ENCODE peak calls at places on chromosomes 12 and 14, in five cellular contexts. S is mammary epithelial cell, B is heart right ventricle, T is astrocyte, R is psoas muscle. A is an unnamed sample.

GRCh38 chr12:61934564-61934963 is 325.6 kb upstream of the USP15 start:
- DNase-seq in S (no peak), B (no peak), T (no peak), R (no peak), A (no peak)

GRCh38 chr12:46919666-46920065 is 93.9 kb upstream of the SLC38A4 start:
- DNase-seq in S (no peak), B (no peak), T (peak), R (no peak), A (no peak)

GRCh38 chr12:68534108-68534507 is 76.6 kb upstream of the RAP1B start:
- DNase-seq in S (no peak), B (no peak), T (no peak), R (no peak), A (no peak)

GRCh38 chr14:66974397-66975025 is 214.7 kb upstream of the GARIN2 start:
- DNase-seq in S (peak), B (no peak), T (peak), R (no peak), A (peak)

GRCh38 chr14:91755560-91755959 is 23.7 kb upstream of the CATSPERB start:
- DNase-seq in S (peak), B (no peak), T (peak), R (no peak), A (no peak)

GRCh38 chr12:121810234-121810817 is 6.5 kb downstream of the SETD1B start:
- DNase-seq in S (no peak), B (no peak), T (no peak), R (peak), A (no peak)

GRCh38 chr12:49231881-49232650 is 32.8 kb upstream of the TUBA1C start:
- DNase-seq in S (no peak), B (no peak), T (peak), R (no peak), A (no peak)

GRCh38 chr12:120162763-120163162 is 31.8 kb downstream of the GCN1 start:
- DNase-seq in S (no peak), B (no peak), T (no peak), R (no peak), A (peak)

GRCh38 chr12:53174881-53175491 is 5.5 kb upstream of the ZNF740 start:
- DNase-seq in S (no peak), B (no peak), T (peak), R (no peak), A (peak)

GRCh38 chr12:48003226-48004038 is 844 bp downstream of the COL2A1 start:
- DNase-seq in S (peak), B (no peak), T (no peak), R (no peak), A (peak)

GRCh38 chr14:34129927-34130552 is 179.2 kb upstream of the EGLN3 start:
- DNase-seq in S (no peak), B (no peak), T (no peak), R (no peak), A (peak)
- H3K27ac ChIP-seq in S (no peak), B (peak), T (no peak), R (peak), A (no peak)

GRCh38 chr12:132600048-132601032 is 10.0 kb downstream of the LRCOL1 start:
- DNase-seq in S (peak), B (peak), T (peak), R (peak), A (peak)
- TF ChIP-seq CTCF in S (peak), B (peak), T (peak), R (peak), A (peak)

GRCh38 chr12:54388214-54389138 is 3.9 kb upstream of the ZNF385A start:
- DNase-seq in S (no peak), B (no peak), T (no peak), R (peak), A (peak)
- H3K27ac ChIP-seq in S (peak), B (no peak), T (no peak), R (no peak), A (no peak)

GRCh38 chr12:6063379-6063735 is 61.1 kb downstream of the VWF start:
- DNase-seq in S (no peak), B (no peak), T (no peak), R (no peak), A (no peak)

GRCh38 chr12:6065131-6065871 is 59.2 kb downstream of the VWF start:
- DNase-seq in S (no peak), B (no peak), T (no peak), R (no peak), A (peak)

GRCh38 chr12:6061661-6062060 is 62.8 kb downstream of the VWF start:
- DNase-seq in S (no peak), B (no peak), T (no peak), R (no peak), A (peak)

GRCh38 chr12:6059860-6060565 is 64.5 kb downstream of the VWF start:
- DNase-seq in S (no peak), B (no peak), T (no peak), R (no peak), A (peak)

DNA sequence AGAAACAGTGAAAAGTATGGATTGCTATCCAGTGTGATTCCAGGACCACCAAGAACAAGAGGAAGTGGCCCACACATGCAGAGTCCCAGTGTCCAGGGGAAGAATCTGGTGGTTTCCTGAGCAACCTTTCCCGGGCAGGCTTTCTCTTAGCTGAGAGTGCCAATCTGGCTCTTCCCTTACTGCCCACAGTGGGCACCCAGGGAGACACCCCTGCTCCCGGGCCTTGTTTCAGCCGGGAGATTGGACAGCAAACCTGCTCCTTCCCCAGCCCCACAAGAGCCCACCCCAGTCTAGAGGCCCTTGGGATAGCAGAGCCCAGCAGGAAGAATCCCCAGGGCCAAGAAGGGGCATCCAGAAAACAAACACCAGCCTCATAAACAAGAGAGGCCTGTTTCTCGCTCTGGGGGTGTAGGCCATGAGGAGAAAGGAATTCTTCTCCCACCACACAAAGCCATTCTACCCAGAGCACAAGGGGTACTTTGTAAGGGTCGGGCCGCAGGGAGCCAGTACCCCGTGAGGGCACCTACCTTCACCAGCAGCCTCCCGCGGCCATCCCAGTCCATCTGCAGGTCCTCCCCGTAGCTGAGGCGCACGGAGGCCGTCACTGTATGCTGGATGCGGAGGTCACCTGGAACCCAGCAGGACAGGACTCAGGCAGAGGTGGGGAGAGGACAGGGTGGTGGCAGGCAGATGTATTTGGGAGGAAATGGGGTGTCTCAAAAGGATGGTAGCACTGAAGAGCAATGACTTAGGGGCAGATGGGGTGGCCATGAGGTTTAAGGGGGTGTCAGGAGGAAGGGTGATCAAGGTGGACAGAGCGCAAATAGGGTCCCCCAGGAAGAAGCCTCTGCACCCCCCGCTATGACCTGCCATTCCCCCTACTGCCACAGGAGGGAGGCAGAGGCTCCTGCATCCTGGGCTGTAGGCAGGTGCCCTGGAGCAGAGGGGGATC is 61.8 kb downstream of the VWF start:
- DNase-seq in S (peak), B (no peak), T (no peak), R (no peak), A (peak)
- TF ChIP-seq CTCF in S (peak), B (peak), T (peak), R (peak), A (peak)

GRCh38 chr14:77638738-77639137 is 22.3 kb upstream of the SPTLC2 start:
- DNase-seq in S (peak), B (no peak), T (peak), R (no peak), A (peak)

GRCh38 chr14:77642407-77642806 is 26.0 kb upstream of the SPTLC2 start:
- DNase-seq in S (no peak), B (no peak), T (no peak), R (no peak), A (no peak)

GRCh38 chr14:77645520-77646230 is 29.2 kb upstream of the SPTLC2 start:
- DNase-seq in S (no peak), B (no peak), T (no peak), R (no peak), A (no peak)

GRCh38 chr14:77641207-77641533 is 24.7 kb upstream of the SPTLC2 start:
- DNase-seq in S (no peak), B (no peak), T (no peak), R (no peak), A (no peak)

GRCh38 chr14:77641534-77642341 is 25.3 kb upstream of the SPTLC2 start:
- DNase-seq in S (no peak), B (peak), T (peak), R (peak), A (peak)
- H3K27ac ChIP-seq in S (no peak), B (peak), T (peak), R (peak), A (peak)

GRCh38 chr12:65074932-65075331 is 46.2 kb downstream of the WIF1 start:
- DNase-seq in S (no peak), B (no peak), T (no peak), R (no peak), A (no peak)
- TF ChIP-seq CTCF in S (peak), B (no peak), T (no peak), R (no peak), A (no peak)

GRCh38 chr12:110638792-110639191 is 24.9 kb downstream of the TCTN1 start:
- DNase-seq in S (no peak), B (no peak), T (no peak), R (no peak), A (no peak)
- H3K27ac ChIP-seq in S (no peak), B (no peak), T (no peak), R (peak), A (no peak)

DNA sequence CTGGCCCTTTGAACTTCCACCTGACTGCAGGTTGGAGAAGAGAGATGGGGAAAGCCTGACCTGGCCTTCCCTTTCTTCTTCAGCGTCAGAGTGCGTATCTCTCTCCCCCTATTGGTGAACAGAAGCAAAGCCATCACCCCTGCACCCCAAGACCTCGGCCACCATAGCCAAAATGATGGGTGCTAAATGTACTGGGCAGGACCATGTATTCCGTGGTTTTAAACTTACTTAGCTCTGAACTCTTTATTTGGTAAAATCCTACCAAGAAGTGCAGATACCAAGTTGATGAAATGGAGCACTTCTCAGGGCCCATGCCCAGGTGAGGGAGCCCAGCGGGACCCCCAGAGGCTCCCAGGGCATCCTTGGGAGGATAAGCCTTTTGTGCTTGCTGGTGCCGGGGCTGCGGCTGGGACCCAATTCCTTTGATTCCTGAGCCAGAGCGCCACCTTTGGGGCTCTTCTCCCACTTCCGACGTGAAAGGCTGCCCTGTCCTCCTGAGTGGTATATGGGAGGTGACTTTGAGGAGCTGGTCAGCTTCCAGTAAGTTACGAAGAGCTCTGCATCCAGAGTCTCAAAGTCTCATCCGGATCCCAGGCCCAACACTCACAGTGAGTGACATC is 9.4 kb downstream of the CCND2 start:
- DNase-seq in S (no peak), B (no peak), T (no peak), R (no peak), A (no peak)
- TF ChIP-seq CTCF in S (no peak), B (no peak), T (no peak), R (no peak), A (no peak)

GRCh38 chr14:54651649-54652048 is 84.7 kb downstream of the SAMD4A start:
- DNase-seq in S (peak), B (no peak), T (peak), R (no peak), A (no peak)

GRCh38 chr14:54653764-54654469 is 87.0 kb downstream of the SAMD4A start:
- DNase-seq in S (peak), B (peak), T (peak), R (peak), A (peak)

GRCh38 chr14:54652890-54653201 is 85.9 kb downstream of the SAMD4A start:
- DNase-seq in S (no peak), B (no peak), T (no peak), R (no peak), A (no peak)

GRCh38 chr14:54651018-54651351 is 84.1 kb downstream of the SAMD4A start:
- DNase-seq in S (no peak), B (no peak), T (no peak), R (no peak), A (no peak)

GRCh38 chr14:54652188-54652889 is 85.4 kb downstream of the SAMD4A start:
- DNase-seq in S (peak), B (peak), T (peak), R (peak), A (peak)
- H3K27ac ChIP-seq in S (peak), B (peak), T (peak), R (peak), A (peak)

A was measured in osteoblast.